ENCODE peak calls at places on chromosomes 12 and 14, in five cellular contexts. One of them, this sample, is unnamed.
A peak's percentile ranks its signal among the peaks of the same experiment; 100 is the strongest.

GRCh38 chr12:30796508-30796780 is 41.7 kb upstream of the CAPRIN2 start:
- DNase-seq in fibroblast of pulmonary artery: peak; percentile 66
- DNase-seq in iris pigment epithelial cell: peak; percentile 77
- DNase-seq in PC-3: peak; percentile 58
- DNase-seq in stimulated activated naive B cell treated with anti-CD40 and anti-IgM and Interleukin-4, amounts not matched to agents 10 μg/mL and 1 μg/mL and 100 μg/mL, for 72 hours: no peak
- DNase-seq in this sample: no peak

GRCh38 chr12:75550401-75550851 is 39.0 kb upstream of the KRR1 start:
- DNase-seq in stimulated activated naive B cell treated with anti-CD40 and anti-IgM and Interleukin-4, amounts not matched to agents 10 μg/mL and 1 μg/mL and 100 μg/mL, for 72 hours: no peak
- DNase-seq in fibroblast of pulmonary artery: peak; percentile 39
- DNase-seq in PC-3: no peak
- DNase-seq in iris pigment epithelial cell: no peak
- DNase-seq in this sample: no peak

GRCh38 chr12:44875417-44875953 is 630 bp downstream of the NELL2 start:
- DNase-seq in PC-3: no peak
- DNase-seq in fibroblast of pulmonary artery: no peak
- DNase-seq in stimulated activated naive B cell treated with anti-CD40 and anti-IgM and Interleukin-4, amounts not matched to agents 10 μg/mL and 1 μg/mL and 100 μg/mL, for 72 hours: no peak
- DNase-seq in iris pigment epithelial cell: no peak
- DNase-seq in this sample: peak; percentile 26

GRCh38 chr14:81169711-81170103 is 51.1 kb downstream of the GTF2A1 start:
- DNase-seq in fibroblast of pulmonary artery: no peak
- DNase-seq in PC-3: peak; percentile 15
- DNase-seq in stimulated activated naive B cell treated with anti-CD40 and anti-IgM and Interleukin-4, amounts not matched to agents 10 μg/mL and 1 μg/mL and 100 μg/mL, for 72 hours: no peak
- DNase-seq in iris pigment epithelial cell: peak; percentile 9
- DNase-seq in this sample: peak; percentile 43

GRCh38 chr14:95452176-95452889 is 64.1 kb downstream of the SYNE3 start:
- DNase-seq in iris pigment epithelial cell: peak; percentile 24
- DNase-seq in stimulated activated naive B cell treated with anti-CD40 and anti-IgM and Interleukin-4, amounts not matched to agents 10 μg/mL and 1 μg/mL and 100 μg/mL, for 72 hours: no peak
- DNase-seq in PC-3: peak; percentile 25
- DNase-seq in fibroblast of pulmonary artery: peak; percentile 22
- DNase-seq in this sample: no peak

GRCh38 chr14:90523544-90523943 is 126.7 kb downstream of the CALM1 start:
- DNase-seq in iris pigment epithelial cell: peak; percentile 62
- DNase-seq in fibroblast of pulmonary artery: peak; percentile 47
- DNase-seq in stimulated activated naive B cell treated with anti-CD40 and anti-IgM and Interleukin-4, amounts not matched to agents 10 μg/mL and 1 μg/mL and 100 μg/mL, for 72 hours: no peak
- DNase-seq in PC-3: peak; percentile 56
- DNase-seq in this sample: no peak

GRCh38 chr12:94195483-94195882 is 47.1 kb downstream of the PLXNC1 start:
- DNase-seq in iris pigment epithelial cell: no peak
- DNase-seq in fibroblast of pulmonary artery: no peak
- DNase-seq in PC-3: no peak
- DNase-seq in stimulated activated naive B cell treated with anti-CD40 and anti-IgM and Interleukin-4, amounts not matched to agents 10 μg/mL and 1 μg/mL and 100 μg/mL, for 72 hours: no peak
- DNase-seq in this sample: no peak

GRCh38 chr14:105118646-105119409 is 49.7 kb downstream of the JAG2 start:
- DNase-seq in iris pigment epithelial cell: no peak
- DNase-seq in PC-3: peak; percentile 87
- DNase-seq in fibroblast of pulmonary artery: no peak
- DNase-seq in stimulated activated naive B cell treated with anti-CD40 and anti-IgM and Interleukin-4, amounts not matched to agents 10 μg/mL and 1 μg/mL and 100 μg/mL, for 72 hours: no peak
- DNase-seq in this sample: no peak

GRCh38 chr14:68526420-68527105 is 266.3 kb downstream of the ZFP36L1 start:
- DNase-seq in stimulated activated naive B cell treated with anti-CD40 and anti-IgM and Interleukin-4, amounts not matched to agents 10 μg/mL and 1 μg/mL and 100 μg/mL, for 72 hours: no peak
- DNase-seq in iris pigment epithelial cell: no peak
- DNase-seq in PC-3: peak; percentile 45
- DNase-seq in fibroblast of pulmonary artery: no peak
- DNase-seq in this sample: no peak

GRCh38 chr12:7716391-7716790 is 5.2 kb downstream of the DPPA3 start:
- DNase-seq in iris pigment epithelial cell: no peak
- DNase-seq in fibroblast of pulmonary artery: no peak
- DNase-seq in stimulated activated naive B cell treated with anti-CD40 and anti-IgM and Interleukin-4, amounts not matched to agents 10 μg/mL and 1 μg/mL and 100 μg/mL, for 72 hours: no peak
- DNase-seq in PC-3: no peak
- DNase-seq in this sample: no peak

GRCh38 chr14:65259000-65259399 is 153.5 kb upstream of the FUT8 start:
- DNase-seq in iris pigment epithelial cell: no peak
- DNase-seq in fibroblast of pulmonary artery: peak; percentile 31
- DNase-seq in PC-3: no peak
- DNase-seq in stimulated activated naive B cell treated with anti-CD40 and anti-IgM and Interleukin-4, amounts not matched to agents 10 μg/mL and 1 μg/mL and 100 μg/mL, for 72 hours: no peak
- DNase-seq in this sample: no peak

GRCh38 chr14:31127690-31128089 is 79.9 kb downstream of the HECTD1 start:
- DNase-seq in PC-3: no peak
- DNase-seq in stimulated activated naive B cell treated with anti-CD40 and anti-IgM and Interleukin-4, amounts not matched to agents 10 μg/mL and 1 μg/mL and 100 μg/mL, for 72 hours: no peak
- DNase-seq in iris pigment epithelial cell: peak; percentile 25
- DNase-seq in fibroblast of pulmonary artery: peak; percentile 4
- DNase-seq in this sample: no peak

GRCh38 chr14:100345711-100346110 is 22.6 kb downstream of the SLC25A47 start:
- DNase-seq in PC-3: no peak
- DNase-seq in iris pigment epithelial cell: no peak
- DNase-seq in fibroblast of pulmonary artery: no peak
- DNase-seq in stimulated activated naive B cell treated with anti-CD40 and anti-IgM and Interleukin-4, amounts not matched to agents 10 μg/mL and 1 μg/mL and 100 μg/mL, for 72 hours: no peak
- DNase-seq in this sample: no peak

GRCh38 chr14:22929848-22930364 is 730 bp upstream of the PRMT5 start:
- DNase-seq in PC-3: no peak
- DNase-seq in iris pigment epithelial cell: no peak
- DNase-seq in stimulated activated naive B cell treated with anti-CD40 and anti-IgM and Interleukin-4, amounts not matched to agents 10 μg/mL and 1 μg/mL and 100 μg/mL, for 72 hours: no peak
- DNase-seq in fibroblast of pulmonary artery: no peak
- DNase-seq in this sample: no peak

GRCh38 chr14:36751116-36751515 is 89.5 kb downstream of the PAX9 start:
- DNase-seq in fibroblast of pulmonary artery: no peak
- DNase-seq in iris pigment epithelial cell: no peak
- DNase-seq in stimulated activated naive B cell treated with anti-CD40 and anti-IgM and Interleukin-4, amounts not matched to agents 10 μg/mL and 1 μg/mL and 100 μg/mL, for 72 hours: no peak
- DNase-seq in PC-3: peak; percentile 72
- DNase-seq in this sample: no peak

GRCh38 chr12:57868870-57869609 is 22.5 kb upstream of the CTDSP2 start:
- DNase-seq in fibroblast of pulmonary artery: no peak
- DNase-seq in stimulated activated naive B cell treated with anti-CD40 and anti-IgM and Interleukin-4, amounts not matched to agents 10 μg/mL and 1 μg/mL and 100 μg/mL, for 72 hours: no peak
- DNase-seq in PC-3: no peak
- DNase-seq in iris pigment epithelial cell: no peak
- DNase-seq in this sample: peak; percentile 72

GRCh38 chr14:43540948-43541347 is 966.1 kb downstream of the FSCB start:
- DNase-seq in stimulated activated naive B cell treated with anti-CD40 and anti-IgM and Interleukin-4, amounts not matched to agents 10 μg/mL and 1 μg/mL and 100 μg/mL, for 72 hours: no peak
- DNase-seq in PC-3: peak; percentile 38
- DNase-seq in iris pigment epithelial cell: no peak
- DNase-seq in fibroblast of pulmonary artery: no peak
- DNase-seq in this sample: no peak

GRCh38 chr14:104441275-104442106 is 138.1 kb upstream of the C14orf180 start:
- DNase-seq in PC-3: no peak
- DNase-seq in fibroblast of pulmonary artery: no peak
- DNase-seq in iris pigment epithelial cell: no peak
- DNase-seq in stimulated activated naive B cell treated with anti-CD40 and anti-IgM and Interleukin-4, amounts not matched to agents 10 μg/mL and 1 μg/mL and 100 μg/mL, for 72 hours: no peak
- DNase-seq in this sample: no peak

GRCh38 chr12:40569626-40570179 is 122.5 kb upstream of the CNTN1 start:
- DNase-seq in fibroblast of pulmonary artery: peak; percentile 1
- DNase-seq in PC-3: peak; percentile 1
- DNase-seq in stimulated activated naive B cell treated with anti-CD40 and anti-IgM and Interleukin-4, amounts not matched to agents 10 μg/mL and 1 μg/mL and 100 μg/mL, for 72 hours: no peak
- DNase-seq in iris pigment epithelial cell: peak; percentile 32
- DNase-seq in this sample: no peak

GRCh38 chr14:58718226-58718625 is 80.5 kb downstream of the DACT1 start:
- DNase-seq in fibroblast of pulmonary artery: no peak
- DNase-seq in PC-3: no peak
- DNase-seq in stimulated activated naive B cell treated with anti-CD40 and anti-IgM and Interleukin-4, amounts not matched to agents 10 μg/mL and 1 μg/mL and 100 μg/mL, for 72 hours: no peak
- DNase-seq in iris pigment epithelial cell: no peak
- DNase-seq in this sample: no peak

GRCh38 chr12:16681196-16681595 is 75.2 kb upstream of the LMO3 start:
- DNase-seq in fibroblast of pulmonary artery: no peak
- DNase-seq in PC-3: no peak
- DNase-seq in stimulated activated naive B cell treated with anti-CD40 and anti-IgM and Interleukin-4, amounts not matched to agents 10 μg/mL and 1 μg/mL and 100 μg/mL, for 72 hours: no peak
- DNase-seq in iris pigment epithelial cell: no peak
- DNase-seq in this sample: no peak

GRCh38 chr12:113102811-113103210 is 32.8 kb downstream of the RASAL1 start:
- DNase-seq in fibroblast of pulmonary artery: no peak
- DNase-seq in PC-3: no peak
- DNase-seq in stimulated activated naive B cell treated with anti-CD40 and anti-IgM and Interleukin-4, amounts not matched to agents 10 μg/mL and 1 μg/mL and 100 μg/mL, for 72 hours: no peak
- DNase-seq in iris pigment epithelial cell: no peak
- DNase-seq in this sample: no peak

GRCh38 chr12:31002999-31003398 is 70.7 kb upstream of the DDX11 start:
- DNase-seq in stimulated activated naive B cell treated with anti-CD40 and anti-IgM and Interleukin-4, amounts not matched to agents 10 μg/mL and 1 μg/mL and 100 μg/mL, for 72 hours: no peak
- DNase-seq in PC-3: no peak
- DNase-seq in fibroblast of pulmonary artery: no peak
- DNase-seq in iris pigment epithelial cell: peak; percentile 35
- DNase-seq in this sample: no peak

GRCh38 chr12:21774358-21775129 is at the start of gene KCNJ8:
- DNase-seq in fibroblast of pulmonary artery: peak; percentile 22
- DNase-seq in PC-3: no peak
- DNase-seq in stimulated activated naive B cell treated with anti-CD40 and anti-IgM and Interleukin-4, amounts not matched to agents 10 μg/mL and 1 μg/mL and 100 μg/mL, for 72 hours: no peak
- DNase-seq in iris pigment epithelial cell: no peak
- DNase-seq in this sample: peak; percentile 21

GRCh38 chr12:124884587-124885438 is 21.1 kb upstream of the SCARB1 start:
- DNase-seq in fibroblast of pulmonary artery: no peak
- DNase-seq in PC-3: no peak
- DNase-seq in iris pigment epithelial cell: no peak
- DNase-seq in stimulated activated naive B cell treated with anti-CD40 and anti-IgM and Interleukin-4, amounts not matched to agents 10 μg/mL and 1 μg/mL and 100 μg/mL, for 72 hours: peak; percentile 48
- DNase-seq in this sample: no peak

GRCh38 chr12:105084251-105085250 is at the start of gene ALDH1L2:
- DNase-seq in iris pigment epithelial cell: peak; percentile 92
- DNase-seq in stimulated activated naive B cell treated with anti-CD40 and anti-IgM and Interleukin-4, amounts not matched to agents 10 μg/mL and 1 μg/mL and 100 μg/mL, for 72 hours: peak; percentile 48
- DNase-seq in PC-3: peak; percentile 82
- DNase-seq in fibroblast of pulmonary artery: peak; percentile 91
- DNase-seq in this sample: peak; percentile 51

GRCh38 chr14:88005050-88005481 is at the start of gene GPR65:
- DNase-seq in iris pigment epithelial cell: peak; percentile 42
- DNase-seq in PC-3: no peak
- DNase-seq in fibroblast of pulmonary artery: peak; percentile 45
- DNase-seq in stimulated activated naive B cell treated with anti-CD40 and anti-IgM and Interleukin-4, amounts not matched to agents 10 μg/mL and 1 μg/mL and 100 μg/mL, for 72 hours: no peak
- DNase-seq in this sample: no peak

GRCh38 chr12:116508145-116509121 is 50.7 kb upstream of the MAP1LC3B2 start:
- DNase-seq in stimulated activated naive B cell treated with anti-CD40 and anti-IgM and Interleukin-4, amounts not matched to agents 10 μg/mL and 1 μg/mL and 100 μg/mL, for 72 hours: peak; percentile 13
- DNase-seq in fibroblast of pulmonary artery: peak; percentile 56
- DNase-seq in PC-3: peak; percentile 26
- DNase-seq in iris pigment epithelial cell: peak; percentile 14
- DNase-seq in this sample: no peak

GRCh38 chr14:99465288-99465687 is 15.4 kb downstream of the SETD3 start:
- DNase-seq in stimulated activated naive B cell treated with anti-CD40 and anti-IgM and Interleukin-4, amounts not matched to agents 10 μg/mL and 1 μg/mL and 100 μg/mL, for 72 hours: no peak
- DNase-seq in fibroblast of pulmonary artery: no peak
- DNase-seq in iris pigment epithelial cell: no peak
- DNase-seq in PC-3: no peak
- DNase-seq in this sample: no peak

GRCh38 chr12:27463826-27464554 is 17.5 kb downstream of the SMCO2 start:
- DNase-seq in iris pigment epithelial cell: no peak
- DNase-seq in fibroblast of pulmonary artery: peak; percentile 92
- DNase-seq in PC-3: no peak
- DNase-seq in stimulated activated naive B cell treated with anti-CD40 and anti-IgM and Interleukin-4, amounts not matched to agents 10 μg/mL and 1 μg/mL and 100 μg/mL, for 72 hours: no peak
- DNase-seq in this sample: no peak

GRCh38 chr14:71113376-71113775 is 206.1 kb downstream of the PCNX1 start:
- DNase-seq in fibroblast of pulmonary artery: peak; percentile 26
- DNase-seq in iris pigment epithelial cell: peak; percentile 83
- DNase-seq in stimulated activated naive B cell treated with anti-CD40 and anti-IgM and Interleukin-4, amounts not matched to agents 10 μg/mL and 1 μg/mL and 100 μg/mL, for 72 hours: no peak
- DNase-seq in PC-3: no peak
- DNase-seq in this sample: no peak

This sample was measured in occipital lobe.